ENCODE peak calls at places on chromosomes 16 and 17, in six cellular contexts. One of them, this sample, is unnamed.

GRCh38 chr17:34275881-34276280 is 5.9 kb downstream of the CCL7 start:
- DNase-seq in psoas muscle: no peak
- DNase-seq in DND-41: no peak
- DNase-seq in mammary epithelial cell: no peak
- DNase-seq in suprapubic skin: no peak
- DNase-seq in thyroid gland: no peak
- DNase-seq in this sample: no peak

GRCh38 chr16:369866-370436 is 387 bp downstream of the MRPL28 start:
- DNase-seq in suprapubic skin: no peak
- DNase-seq in mammary epithelial cell: peak; percentile 31
- DNase-seq in DND-41: no peak
- DNase-seq in thyroid gland: no peak
- DNase-seq in psoas muscle: no peak
- DNase-seq in this sample: no peak

GRCh38 chr17:53818271-53818670 is 4.5 kb upstream of the KIF2B start:
- DNase-seq in psoas muscle: no peak
- DNase-seq in mammary epithelial cell: no peak
- DNase-seq in suprapubic skin: no peak
- DNase-seq in DND-41: no peak
- DNase-seq in thyroid gland: no peak
- DNase-seq in this sample: no peak

GRCh38 chr17:37698132-37698615 is 46.7 kb downstream of the HNF1B start:
- DNase-seq in DND-41: no peak
- DNase-seq in thyroid gland: no peak
- DNase-seq in suprapubic skin: no peak
- DNase-seq in psoas muscle: no peak
- DNase-seq in mammary epithelial cell: peak; percentile 96
- DNase-seq in this sample: no peak

GRCh38 chr16:81489547-81490267 is 45.1 kb downstream of the CMIP start:
- DNase-seq in psoas muscle: peak; percentile 8
- DNase-seq in suprapubic skin: no peak
- DNase-seq in thyroid gland: peak; percentile 85
- DNase-seq in mammary epithelial cell: no peak
- DNase-seq in DND-41: no peak
- DNase-seq in this sample: peak; percentile 51

GRCh38 chr17:77049440-77049839 is 91.3 kb upstream of the SEC14L1 start:
- DNase-seq in suprapubic skin: no peak
- DNase-seq in thyroid gland: no peak
- DNase-seq in psoas muscle: no peak
- DNase-seq in DND-41: no peak
- DNase-seq in mammary epithelial cell: no peak
- DNase-seq in this sample: no peak

GRCh38 chr17:57032343-57032742 is 52.7 kb upstream of the AKAP1 start:
- DNase-seq in suprapubic skin: peak; percentile 34
- DNase-seq in DND-41: no peak
- DNase-seq in thyroid gland: peak; percentile 84
- DNase-seq in psoas muscle: no peak
- DNase-seq in mammary epithelial cell: no peak
- DNase-seq in this sample: no peak

GRCh38 chr16:64440421-64440831 is 681.4 kb downstream of the CDH11 start:
- DNase-seq in suprapubic skin: no peak
- DNase-seq in psoas muscle: peak; percentile 60
- DNase-seq in thyroid gland: peak; percentile 40
- DNase-seq in mammary epithelial cell: peak; percentile 47
- DNase-seq in DND-41: no peak
- DNase-seq in this sample: no peak

GRCh38 chr17:51657224-51657623 is 396.9 kb downstream of the UTP18 start:
- DNase-seq in suprapubic skin: no peak
- DNase-seq in thyroid gland: no peak
- DNase-seq in DND-41: peak; percentile 72
- DNase-seq in psoas muscle: no peak
- DNase-seq in mammary epithelial cell: no peak
- DNase-seq in this sample: no peak

GRCh38 chr17:62653002-62653830 is 25.7 kb downstream of the MRC2 start:
- DNase-seq in mammary epithelial cell: no peak
- DNase-seq in thyroid gland: peak; percentile 50
- DNase-seq in DND-41: peak; percentile 86
- DNase-seq in psoas muscle: peak; percentile 67
- DNase-seq in suprapubic skin: peak; percentile 89
- DNase-seq in this sample: peak; percentile 74

GRCh38 chr16:86639354-86639753 is 61.0 kb downstream of the FOXL1 start:
- DNase-seq in thyroid gland: no peak
- DNase-seq in DND-41: no peak
- DNase-seq in mammary epithelial cell: no peak
- DNase-seq in suprapubic skin: no peak
- DNase-seq in psoas muscle: no peak
- DNase-seq in this sample: no peak

GRCh38 chr16:87922250-87922871 is 14.0 kb downstream of the CA5A start:
- DNase-seq in thyroid gland: peak; percentile 79
- DNase-seq in suprapubic skin: no peak
- DNase-seq in DND-41: no peak
- DNase-seq in mammary epithelial cell: no peak
- DNase-seq in psoas muscle: no peak
- DNase-seq in this sample: no peak

GRCh38 chr16:51872536-51872935 is 674.4 kb downstream of the TOX3 start:
- DNase-seq in thyroid gland: no peak
- DNase-seq in suprapubic skin: no peak
- DNase-seq in psoas muscle: no peak
- DNase-seq in mammary epithelial cell: no peak
- DNase-seq in DND-41: no peak
- DNase-seq in this sample: no peak

GRCh38 chr16:51876934-51877333 is 670.0 kb downstream of the TOX3 start:
- DNase-seq in mammary epithelial cell: no peak
- DNase-seq in DND-41: no peak
- DNase-seq in psoas muscle: no peak
- DNase-seq in thyroid gland: no peak
- DNase-seq in suprapubic skin: no peak
- DNase-seq in this sample: no peak

GRCh38 chr16:51877686-51878085 is 669.3 kb downstream of the TOX3 start:
- DNase-seq in thyroid gland: no peak
- DNase-seq in mammary epithelial cell: no peak
- DNase-seq in suprapubic skin: no peak
- DNase-seq in psoas muscle: no peak
- DNase-seq in DND-41: no peak
- DNase-seq in this sample: no peak

GRCh38 chr16:51880776-51881175 is 666.2 kb downstream of the TOX3 start:
- DNase-seq in mammary epithelial cell: peak; percentile 72
- DNase-seq in psoas muscle: no peak
- DNase-seq in suprapubic skin: no peak
- DNase-seq in DND-41: no peak
- DNase-seq in thyroid gland: no peak
- DNase-seq in this sample: no peak

DNA sequence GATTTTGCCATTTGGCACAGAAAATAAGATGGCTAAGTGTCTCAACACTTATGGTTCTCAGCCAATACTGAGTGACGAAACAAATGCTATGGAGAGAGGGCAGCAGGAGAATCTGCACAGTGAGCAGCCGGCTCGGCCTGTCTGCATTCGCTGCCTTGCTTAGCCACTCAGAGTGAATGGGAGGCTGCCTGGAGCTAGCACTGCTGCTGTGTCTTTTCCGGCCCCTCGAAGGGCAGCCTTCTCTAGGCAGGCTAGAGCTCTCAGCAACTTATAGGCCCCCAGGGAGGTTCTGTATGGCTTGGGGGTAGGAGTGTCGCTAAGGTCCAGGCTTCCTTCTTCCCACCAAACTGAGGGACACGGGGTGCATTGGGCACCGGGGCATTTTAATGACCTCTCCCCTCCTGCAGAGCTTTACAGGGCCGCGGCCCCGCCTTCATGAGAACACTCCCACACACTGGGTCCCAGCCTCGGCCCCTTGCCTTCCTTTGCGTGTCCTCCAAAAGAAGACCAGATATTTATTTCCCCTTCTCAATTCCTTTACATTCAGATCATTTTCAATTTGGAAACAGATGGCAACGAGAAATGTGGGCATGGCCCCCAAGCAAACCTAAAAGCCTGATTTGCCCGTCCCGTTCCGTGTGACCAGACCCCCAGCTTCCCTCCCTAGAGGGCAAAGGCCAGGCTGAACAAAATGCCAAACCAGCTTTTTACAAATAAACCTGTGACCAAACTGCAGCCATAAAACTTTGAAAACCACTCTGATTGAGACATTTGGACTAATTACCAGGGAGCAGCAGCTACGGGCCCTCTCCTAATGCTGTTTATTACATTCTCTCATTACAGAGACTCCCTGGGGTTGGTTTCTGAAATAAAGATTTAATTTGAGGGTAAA is 670.9 kb downstream of the TOX3 start:
- DNase-seq in thyroid gland: no peak
- DNase-seq in mammary epithelial cell: no peak
- DNase-seq in psoas muscle: no peak
- DNase-seq in suprapubic skin: no peak
- DNase-seq in DND-41: no peak
- DNase-seq in this sample: no peak
- H3K4me1 ChIP-seq in thyroid gland: no peaks in the 10 kb centered on the region
- H3K4me1 ChIP-seq in mammary epithelial cell: peaks cover 16% of the 10 kb centered on the region
- H3K4me1 ChIP-seq in psoas muscle: no peaks in the 10 kb centered on the region
- H3K4me1 ChIP-seq in suprapubic skin: no peaks in the 10 kb centered on the region
- H3K4me1 ChIP-seq in DND-41: no peaks in the 10 kb centered on the region
- H3K4me1 ChIP-seq in this sample: no peaks in the 10 kb centered on the region

GRCh38 chr16:15856217-15856616 is 611 bp downstream of the MYH11 start:
- DNase-seq in mammary epithelial cell: no peak
- DNase-seq in psoas muscle: no peak
- DNase-seq in DND-41: no peak
- DNase-seq in suprapubic skin: no peak
- DNase-seq in thyroid gland: no peak
- DNase-seq in this sample: no peak

GRCh38 chr16:15855704-15856003 is 1.2 kb downstream of the MYH11 start:
- DNase-seq in psoas muscle: no peak
- DNase-seq in mammary epithelial cell: no peak
- DNase-seq in suprapubic skin: no peak
- DNase-seq in thyroid gland: no peak
- DNase-seq in DND-41: no peak
- DNase-seq in this sample: no peak

GRCh38 chr16:15857779-15858560 is 1.1 kb upstream of the MYH11 start:
- DNase-seq in suprapubic skin: no peak
- DNase-seq in psoas muscle: peak; percentile 26
- DNase-seq in mammary epithelial cell: no peak
- DNase-seq in thyroid gland: peak; percentile 29
- DNase-seq in DND-41: no peak
- DNase-seq in this sample: no peak

GRCh38 chr16:15858921-15859668 is 2.3 kb upstream of the MYH11 start:
- DNase-seq in mammary epithelial cell: no peak
- DNase-seq in psoas muscle: no peak
- DNase-seq in suprapubic skin: no peak
- DNase-seq in thyroid gland: no peak
- DNase-seq in DND-41: no peak
- DNase-seq in this sample: no peak

GRCh38 chr16:15856901-15857778 is at the start of gene MYH11:
- DNase-seq in thyroid gland: no peak
- DNase-seq in suprapubic skin: no peak
- DNase-seq in mammary epithelial cell: peak; percentile 31
- DNase-seq in psoas muscle: no peak
- DNase-seq in DND-41: peak; percentile 7
- DNase-seq in this sample: no peak
- H3K27ac ChIP-seq in thyroid gland: no peak within 1 kb of the TSS
- H3K27ac ChIP-seq in suprapubic skin: no peak within 1 kb of the TSS
- H3K27ac ChIP-seq in mammary epithelial cell: no peak within 1 kb of the TSS
- H3K27ac ChIP-seq in psoas muscle: peak within 1 kb of the TSS; percentile 9
- H3K27ac ChIP-seq in DND-41: no peak within 1 kb of the TSS
- H3K27ac ChIP-seq in this sample: peak within 1 kb of the TSS; percentile 42

GRCh38 chr17:41522301-41523224 is 3.9 kb upstream of the KRT15 start:
- DNase-seq in thyroid gland: no peak
- DNase-seq in DND-41: no peak
- DNase-seq in psoas muscle: no peak
- DNase-seq in suprapubic skin: no peak
- DNase-seq in mammary epithelial cell: peak; percentile 80
- DNase-seq in this sample: no peak
- H3K4me1 ChIP-seq in thyroid gland: peaks cover 6% of the 10 kb centered on the region
- H3K4me1 ChIP-seq in DND-41: no peaks in the 10 kb centered on the region
- H3K4me1 ChIP-seq in psoas muscle: no peaks in the 10 kb centered on the region
- H3K4me1 ChIP-seq in suprapubic skin: peaks cover 33% of the 10 kb centered on the region
- H3K4me1 ChIP-seq in mammary epithelial cell: peaks cover 54% of the 10 kb centered on the region
- H3K4me1 ChIP-seq in this sample: no peaks in the 10 kb centered on the region

DNA sequence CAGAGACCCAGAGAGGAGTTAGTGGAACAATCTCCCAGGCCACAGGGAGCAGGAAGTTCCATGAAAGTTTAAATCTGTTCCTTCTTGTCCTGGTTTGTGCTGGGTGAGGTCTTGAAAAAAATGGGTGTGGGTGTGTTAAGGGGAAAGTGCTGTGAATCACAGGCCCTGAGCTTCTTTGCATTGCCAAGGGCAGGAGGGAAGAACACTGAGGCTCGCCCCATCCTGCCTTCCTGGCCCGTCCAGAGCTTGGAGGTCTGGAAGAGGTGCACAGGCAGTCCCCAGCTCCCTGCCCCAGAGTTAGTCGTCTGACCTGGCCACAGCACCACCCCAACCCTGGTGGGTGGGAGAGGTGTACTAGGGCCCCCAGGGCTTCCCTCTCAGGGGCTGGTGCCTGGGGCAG is 2.4 kb downstream of the ADORA2B start:
- DNase-seq in psoas muscle: no peak
- DNase-seq in DND-41: no peak
- DNase-seq in thyroid gland: no peak
- DNase-seq in mammary epithelial cell: peak; percentile 90
- DNase-seq in suprapubic skin: no peak
- DNase-seq in this sample: no peak
- H3K27ac ChIP-seq in psoas muscle: no peak overlapping the region
- H3K27ac ChIP-seq in DND-41: no peak overlapping the region
- H3K27ac ChIP-seq in thyroid gland: no peak overlapping the region
- H3K27ac ChIP-seq in mammary epithelial cell: peak overlapping the region; percentile 77
- H3K27ac ChIP-seq in suprapubic skin: peak overlapping the region; percentile 89
- H3K27ac ChIP-seq in this sample: no peak overlapping the region

GRCh38 chr16:54509406-54509931 is 222.9 kb upstream of the IRX3 start:
- DNase-seq in psoas muscle: no peak
- DNase-seq in suprapubic skin: no peak
- DNase-seq in thyroid gland: no peak
- DNase-seq in mammary epithelial cell: no peak
- DNase-seq in DND-41: no peak
- DNase-seq in this sample: no peak

GRCh38 chr16:54504372-54504771 is 217.8 kb upstream of the IRX3 start:
- DNase-seq in psoas muscle: no peak
- DNase-seq in mammary epithelial cell: no peak
- DNase-seq in suprapubic skin: no peak
- DNase-seq in DND-41: no peak
- DNase-seq in thyroid gland: no peak
- DNase-seq in this sample: no peak

GRCh38 chr16:54507091-54507490 is 220.5 kb upstream of the IRX3 start:
- DNase-seq in DND-41: no peak
- DNase-seq in suprapubic skin: no peak
- DNase-seq in thyroid gland: no peak
- DNase-seq in psoas muscle: no peak
- DNase-seq in mammary epithelial cell: no peak
- DNase-seq in this sample: no peak

GRCh38 chr16:54505479-54506247 is 219.1 kb upstream of the IRX3 start:
- DNase-seq in psoas muscle: no peak
- DNase-seq in suprapubic skin: no peak
- DNase-seq in thyroid gland: peak; percentile 12
- DNase-seq in mammary epithelial cell: no peak
- DNase-seq in DND-41: peak; percentile 27
- DNase-seq in this sample: no peak

GRCh38 chr16:54506691-54507090 is 220.1 kb upstream of the IRX3 start:
- DNase-seq in thyroid gland: peak; percentile 46
- DNase-seq in mammary epithelial cell: no peak
- DNase-seq in DND-41: no peak
- DNase-seq in psoas muscle: no peak
- DNase-seq in suprapubic skin: no peak
- DNase-seq in this sample: no peak
- H3K4me1 ChIP-seq in thyroid gland: peaks cover 6% of the 10 kb centered on the region
- H3K4me1 ChIP-seq in mammary epithelial cell: no peaks in the 10 kb centered on the region
- H3K4me1 ChIP-seq in DND-41: no peaks in the 10 kb centered on the region
- H3K4me1 ChIP-seq in psoas muscle: peaks cover 12% of the 10 kb centered on the region
- H3K4me1 ChIP-seq in suprapubic skin: peaks cover 12% of the 10 kb centered on the region
- H3K4me1 ChIP-seq in this sample: peaks cover 3% of the 10 kb centered on the region